ENCODE peak calls at places on chromosomes 4 and X, in nine cellular contexts. S is heart left ventricle, I is transverse colon, N is breast epithelium, B is testis, H is Peyer's patch, X is adrenal gland, Q is uterus, O is H1. Y is an unnamed sample.

GRCh38 chrX:37679230-37679629 is 6.4 kb upstream of the XK start:
- DNase-seq in H (no peak), B (no peak), I (no peak), X (no peak), O (no peak), S (no peak), Q (no peak), N (no peak), Y (no peak)

GRCh38 chr4:25792200-25792791 is 70.5 kb downstream of the SEL1L3 start:
- DNase-seq in S (no peak), I (peak), N (no peak), O (no peak), B (peak), X (peak), H (no peak), Q (no peak), Y (peak)

GRCh38 chr4:61336488-61336887 is 136.4 kb downstream of the ADGRL3 start:
- DNase-seq in H (no peak), B (no peak), X (no peak), I (no peak), Q (no peak), O (no peak), N (no peak), S (no peak), Y (no peak)

GRCh38 chr4:36274158-36274557 is 7.3 kb upstream of the DTHD1 start:
- DNase-seq in H (no peak), I (no peak), Q (no peak), X (no peak), O (no peak), N (no peak), S (no peak), B (no peak), Y (no peak)

GRCh38 chrX:132648870-132649269 is 160.0 kb upstream of the MBNL3 start:
- DNase-seq in X (no peak), N (no peak), I (no peak), S (no peak), Q (no peak), B (no peak), H (no peak), O (no peak), Y (no peak)

GRCh38 chrX:110703641-110704040 is 92.0 kb downstream of the CHRDL1 start:
- DNase-seq in B (no peak), O (no peak), Q (no peak), N (no peak), S (no peak), X (no peak), I (no peak), H (no peak), Y (no peak)

GRCh38 chr4:75821966-75822365 is 80.3 kb downstream of the PPEF2 start:
- DNase-seq in S (no peak), O (no peak), Q (no peak), N (no peak), B (no peak), H (no peak), X (no peak), I (no peak), Y (no peak)

GRCh38 chr4:26088433-26088928 is 174.5 kb downstream of the SMIM20 start:
- DNase-seq in H (no peak), X (no peak), O (no peak), I (no peak), N (no peak), S (no peak), Q (no peak), B (no peak), Y (no peak)

GRCh38 chr4:182642831-182643230 is 274.4 kb downstream of the DCTD start:
- DNase-seq in X (no peak), I (no peak), S (no peak), H (no peak), N (no peak), Q (no peak), B (no peak), O (no peak), Y (no peak)

GRCh38 chrX:19852014-19853005 is 35.1 kb downstream of the SH3KBP1 start:
- DNase-seq in B (no peak), X (peak), H (no peak), O (no peak), S (no peak), Q (peak), N (no peak), I (no peak), Y (no peak)

GRCh38 chrX:92270936-92271655 is 491.9 kb downstream of the PCDH11X start:
- DNase-seq in B (no peak), O (no peak), S (no peak), H (no peak), N (no peak), I (no peak), Q (no peak), X (no peak), Y (no peak)

GRCh38 chrX:435536-436122 is 48.9 kb upstream of the PPP2R3B start:
- DNase-seq in N (peak), H (no peak), O (no peak), I (no peak), S (no peak), B (no peak), Q (no peak), X (no peak), Y (no peak)

GRCh38 chrX:24014388-24015018 is 12.5 kb downstream of the KLHL15 start:
- DNase-seq in X (peak), I (no peak), S (no peak), B (no peak), O (no peak), Q (no peak), N (no peak), H (no peak), Y (no peak)

GRCh38 chr4:70670332-70671014 is 4.2 kb upstream of the JCHAIN start:
- DNase-seq in H (no peak), Q (no peak), I (no peak), X (no peak), S (no peak), B (no peak), N (no peak), O (no peak), Y (no peak)

GRCh38 chrX:82141942-82142341 is 940.0 kb downstream of the SH3BGRL start:
- DNase-seq in I (no peak), B (no peak), O (no peak), Q (no peak), X (no peak), H (no peak), S (no peak), N (no peak), Y (no peak)

GRCh38 chrX:39439910-39440733 is 638.9 kb downstream of the MID1IP1 start:
- DNase-seq in S (no peak), Q (no peak), B (no peak), H (peak), O (no peak), I (no peak), X (no peak), N (no peak), Y (no peak)

GRCh38 chr4:182835006-182835740 is 82.0 kb downstream of the DCTD start:
- DNase-seq in X (no peak), Q (no peak), S (no peak), H (no peak), B (no peak), O (no peak), I (no peak), N (no peak), Y (no peak)

GRCh38 chrX:92232182-92232581 is 453.0 kb downstream of the PCDH11X start:
- DNase-seq in X (no peak), O (no peak), I (no peak), H (no peak), Q (no peak), N (no peak), B (no peak), S (no peak), Y (no peak)

GRCh38 chr4:3231431-3231980 is 17.5 kb upstream of the MSANTD1 start:
- DNase-seq in O (no peak), H (no peak), B (no peak), Q (no peak), S (no peak), X (peak), I (no peak), N (no peak), Y (no peak)

GRCh38 chr4:168153596-168154440 is 61.5 kb downstream of the ANXA10 start:
- DNase-seq in H (peak), N (peak), Q (peak), S (peak), B (peak), O (no peak), X (peak), I (peak), Y (no peak)

GRCh38 chr4:8506373-8507250 is 66.0 kb downstream of the TRMT44 start:
- DNase-seq in I (peak), X (peak), B (peak), H (no peak), N (peak), S (peak), O (no peak), Q (peak), Y (no peak)

GRCh38 chr4:183485411-183486160 is 19.3 kb upstream of the ING2 start:
- DNase-seq in H (no peak), B (no peak), I (no peak), S (no peak), X (no peak), Q (no peak), O (no peak), N (no peak), Y (no peak)

GRCh38 chr4:27003602-27004238 is 143.1 kb downstream of the STIM2 start:
- DNase-seq in H (no peak), S (no peak), O (no peak), I (no peak), B (no peak), N (no peak), Q (no peak), X (no peak), Y (no peak)

GRCh38 chrX:49848275-49848674 is 19.2 kb downstream of the PAGE4 start:
- DNase-seq in I (no peak), B (no peak), N (no peak), S (no peak), O (no peak), Q (no peak), X (no peak), H (no peak), Y (no peak)

GRCh38 chr4:37754410-37755185 is 68.4 kb upstream of the RELL1 start:
- DNase-seq in S (no peak), B (no peak), N (no peak), X (no peak), O (no peak), Q (no peak), H (peak), I (no peak), Y (no peak)

GRCh38 chr4:174437324-174437723 is 85.0 kb downstream of the HPGD start:
- DNase-seq in B (no peak), N (no peak), H (no peak), X (no peak), Q (no peak), O (no peak), S (no peak), I (no peak), Y (no peak)

GRCh38 chrX:39157796-39158195 is 356.5 kb downstream of the MID1IP1 start:
- DNase-seq in O (no peak), I (no peak), S (no peak), B (no peak), H (no peak), Q (no peak), X (no peak), N (no peak), Y (no peak)

GRCh38 chrX:11666180-11666579 is 460 bp upstream of the ARHGAP6 start:
- DNase-seq in X (no peak), I (no peak), O (no peak), H (no peak), N (no peak), S (no peak), Q (peak), B (no peak), Y (no peak)

GRCh38 chr4:2804449-2804972 is 11.6 kb downstream of the SH3BP2 start:
- DNase-seq in I (no peak), O (no peak), S (no peak), H (no peak), B (no peak), X (peak), Q (no peak), N (no peak), Y (no peak)

GRCh38 chr4:132101526-132101925 is 1047.6 kb upstream of the PCDH10 start:
- DNase-seq in S (no peak), Q (no peak), I (no peak), X (no peak), O (no peak), H (no peak), N (no peak), B (no peak), Y (no peak)

GRCh38 chrX:8190341-8190830 is 19.3 kb upstream of the VCX2 start:
- DNase-seq in B (no peak), N (no peak), S (no peak), Q (no peak), I (no peak), O (no peak), X (no peak), H (no peak), Y (no peak)

GRCh38 chr4:153276966-153277365 is 67.5 kb upstream of the MND1 start:
- DNase-seq in Q (no peak), B (peak), N (no peak), S (no peak), I (no peak), O (no peak), H (no peak), X (no peak), Y (no peak)

GRCh38 chr4:11042760-11043159 is 358.2 kb upstream of the CLNK start:
- DNase-seq in S (no peak), N (no peak), X (no peak), B (no peak), Q (no peak), I (no peak), H (no peak), O (no peak), Y (no peak)

GRCh38 chrX:2766921-2767320 is 15.1 kb downstream of the XG start:
- DNase-seq in I (no peak), Q (no peak), X (no peak), H (no peak), N (no peak), B (no peak), O (no peak), S (no peak), Y (no peak)

GRCh38 chr4:76194325-76194724 is 19.3 kb downstream of the SCARB2 start:
- DNase-seq in Q (no peak), I (no peak), B (peak), H (no peak), S (no peak), O (no peak), X (peak), N (no peak), Y (peak)

GRCh38 chr4:55397521-55398321 is 2.0 kb downstream of the TMEM165 start:
- DNase-seq in I (no peak), Q (no peak), N (no peak), H (no peak), S (no peak), X (no peak), B (no peak), O (no peak), Y (no peak)

GRCh38 chrX:97199501-97199900 is 315.8 kb downstream of the RPA4 start:
- DNase-seq in B (no peak), I (no peak), N (no peak), X (no peak), Q (no peak), S (no peak), O (no peak), H (no peak), Y (no peak)

GRCh38 chr4:119080721-119081541 is 54.7 kb upstream of the MYOZ2 start:
- DNase-seq in H (no peak), O (no peak), S (no peak), Q (no peak), B (no peak), X (no peak), I (peak), N (no peak), Y (no peak)

GRCh38 chr4:18042012-18042411 is 20.5 kb upstream of the LCORL start:
- DNase-seq in I (no peak), N (no peak), S (no peak), Q (no peak), B (no peak), O (no peak), X (no peak), H (no peak), Y (no peak)
- TF ChIP-seq POLR2A in I (no peak), N (no peak), S (no peak), Q (no peak), B (no peak), O (no peak), X (no peak), H (no peak), Y (no peak)

DNA sequence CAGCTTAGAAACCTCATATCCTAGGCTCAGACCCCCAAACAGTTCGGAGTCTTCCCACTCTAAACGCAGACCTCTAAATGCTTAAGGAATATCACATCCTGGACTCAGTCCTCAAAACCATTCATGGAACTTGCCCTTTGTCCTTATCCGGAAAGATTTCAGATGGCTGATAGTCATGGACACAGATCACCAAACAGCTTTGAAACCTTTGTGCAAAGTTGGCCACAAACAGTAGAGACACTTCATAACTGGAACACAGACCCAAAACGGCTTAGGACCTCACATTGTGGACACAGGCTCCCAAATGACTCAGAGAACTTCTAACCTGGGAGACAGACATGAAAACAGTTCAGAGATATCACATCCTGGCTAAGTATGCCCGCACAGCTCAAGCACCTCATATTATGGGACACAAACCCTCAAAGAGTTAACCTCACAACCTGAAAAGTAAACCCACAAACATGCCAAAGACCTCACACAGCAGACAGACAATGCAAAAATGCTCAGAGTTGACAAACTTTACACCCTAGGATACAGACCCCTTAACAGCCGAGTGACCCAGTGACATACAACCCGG is 15.5 kb downstream of the SUV39H1 start:
- DNase-seq in X (no peak), N (no peak), B (no peak), Q (no peak), O (no peak), S (no peak), H (no peak), I (no peak), Y (no peak)
- TF ChIP-seq POLR2A in X (no peak), N (no peak), B (no peak), Q (no peak), O (no peak), S (no peak), H (no peak), I (no peak), Y (no peak)

GRCh38 chr4:158809611-158810486 is 41.0 kb downstream of the FNIP2 start:
- DNase-seq in N (no peak), O (no peak), Q (no peak), S (no peak), I (peak), B (peak), H (no peak), X (no peak), Y (no peak)
- TF ChIP-seq POLR2A in N (no peak), O (no peak), Q (no peak), S (no peak), I (no peak), B (no peak), H (no peak), X (no peak), Y (no peak)

GRCh38 chr4:128286474-128287158 is 997 bp downstream of the PGRMC2 start:
- DNase-seq in H (no peak), Q (no peak), N (no peak), O (no peak), I (no peak), S (no peak), X (no peak), B (no peak), Y (no peak)
- TF ChIP-seq POLR2A in H (peak), Q (no peak), N (no peak), O (peak), I (peak), S (no peak), X (no peak), B (no peak), Y (no peak)

GRCh38 chrX:12973561-12974216 is 1.2 kb upstream of the TMSB4X start:
- DNase-seq in I (no peak), S (peak), X (no peak), H (peak), B (no peak), O (no peak), N (no peak), Q (no peak), Y (no peak)
- TF ChIP-seq POLR2A in I (peak), S (no peak), X (no peak), H (no peak), B (no peak), O (no peak), N (no peak), Q (no peak), Y (no peak)

GRCh38 chr4:29596228-29596627 is 1123.9 kb upstream of the PCDH7 start:
- DNase-seq in Q (no peak), H (no peak), X (no peak), B (no peak), N (no peak), I (no peak), O (no peak), S (no peak), Y (no peak)
- TF ChIP-seq POLR2A in Q (no peak), H (no peak), X (no peak), B (no peak), N (no peak), I (no peak), O (no peak), S (no peak), Y (no peak)

DNA sequence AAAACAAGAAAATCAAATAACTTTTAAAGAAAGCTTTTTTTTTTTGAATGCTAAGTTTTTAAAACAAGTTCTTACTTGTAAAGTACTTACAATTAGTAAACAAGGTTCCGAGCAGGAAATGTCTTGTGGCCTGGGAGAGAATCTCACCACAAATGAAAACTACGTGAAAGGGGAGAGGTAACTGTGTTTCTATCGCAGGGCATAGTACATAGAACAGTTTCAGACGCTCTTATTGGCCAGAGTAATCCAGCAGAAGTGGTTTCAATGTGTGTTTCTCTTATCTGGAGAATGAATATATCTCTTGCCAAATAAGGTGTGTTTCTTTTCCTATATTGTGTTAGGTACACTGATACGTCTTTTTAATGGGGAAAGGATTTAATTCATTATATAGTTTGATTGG is at the start of gene PLAC8:
- DNase-seq in S (no peak), I (peak), N (no peak), Q (no peak), X (no peak), O (no peak), H (peak), B (no peak), Y (no peak)
- TF ChIP-seq POLR2A in S (no peak), I (peak), N (no peak), Q (no peak), X (no peak), O (no peak), H (peak), B (no peak), Y (no peak)

DNA sequence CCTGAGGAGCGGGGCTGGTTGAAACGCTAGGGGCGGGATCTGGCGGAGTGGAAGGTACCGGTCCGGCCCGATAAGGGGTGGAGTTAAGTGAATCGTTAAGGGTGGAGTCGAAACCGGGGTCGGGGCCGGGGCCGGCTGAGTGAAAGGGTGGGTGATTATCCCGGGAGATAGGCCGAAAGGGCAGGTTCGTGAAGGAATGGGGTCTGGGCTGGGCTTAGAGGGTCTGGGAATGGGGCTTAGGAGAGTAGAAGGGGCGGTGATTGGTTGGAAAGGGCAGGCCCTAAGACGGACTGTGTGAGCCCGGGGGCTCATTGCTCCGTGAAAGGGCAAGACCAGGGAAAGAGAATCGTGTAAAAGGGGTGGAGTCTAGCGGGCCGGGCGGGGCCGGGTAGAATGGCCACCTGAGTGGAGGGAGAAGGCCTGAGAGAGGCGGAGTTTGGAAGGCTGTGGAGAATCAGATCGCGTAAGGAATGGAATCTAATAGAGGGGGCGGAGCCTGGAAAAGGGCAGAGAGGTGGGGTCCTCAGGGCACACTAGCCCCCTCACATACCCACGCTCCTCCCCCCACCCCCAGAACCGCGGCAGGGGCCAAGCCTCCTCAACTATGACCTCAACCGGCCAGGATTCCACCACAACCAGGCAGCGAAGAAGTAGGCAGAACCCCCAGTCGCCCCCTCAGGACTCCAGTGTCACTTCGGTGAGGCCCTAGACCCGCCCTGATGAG is 384 bp downstream of the HDAC6 start:
- DNase-seq in S (peak), N (peak), X (peak), O (peak), B (peak), H (peak), I (peak), Q (peak), Y (peak)
- TF ChIP-seq POLR2A in S (no peak), N (peak), X (peak), O (peak), B (no peak), H (peak), I (peak), Q (peak), Y (no peak)

DNA sequence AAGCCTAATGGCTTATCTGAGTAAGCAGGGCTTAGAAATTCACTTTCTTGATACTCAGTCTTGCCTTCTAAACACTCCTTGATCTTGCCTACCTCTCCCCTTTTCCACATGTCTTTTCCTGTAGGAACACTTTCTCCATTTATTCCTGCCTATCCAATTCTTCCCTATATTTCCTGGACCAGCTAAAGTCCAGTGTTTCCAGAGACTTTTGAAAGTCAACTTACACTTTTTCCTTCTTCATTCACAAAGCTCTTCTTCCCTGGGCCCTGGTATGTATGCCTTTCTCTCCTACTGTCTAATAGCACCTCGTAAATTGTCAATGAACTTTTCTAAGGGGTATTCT is 20.6 kb downstream of the VSIG4 start:
- DNase-seq in S (no peak), Q (no peak), O (no peak), I (no peak), H (no peak), B (no peak), X (no peak), N (no peak), Y (no peak)
- TF ChIP-seq POLR2A in S (no peak), Q (no peak), O (no peak), I (no peak), H (no peak), B (no peak), X (no peak), N (no peak), Y (no peak)